ENCODE peak calls at places on chromosomes 16 and 17, in four cellular contexts. H, J, L and S are unnamed samples.
A peak's percentile ranks its signal among the peaks of the same experiment; 100 is the strongest.

GRCh38 chr17:76793775-76794174 is 55.9 kb downstream of the MFSD11 start:
- DNase-seq in H (peak; percentile 53), J (no peak), L (no peak), S (no peak)

GRCh38 chr17:75208161-75208560 is 2.7 kb downstream of the NUP85 start:
- DNase-seq in H (no peak), J (no peak), L (no peak), S (no peak)

GRCh38 chr16:30747331-30747730 is 894 bp upstream of the PHKG2 start:
- DNase-seq in H (no peak), J (no peak), L (no peak), S (no peak)

GRCh38 chr17:2416010-2416734 is 15.3 kb upstream of the MNT start:
- DNase-seq in H (peak; percentile 61), J (peak; percentile 92), L (peak; percentile 95), S (peak; percentile 90)

GRCh38 chr17:41008811-41009210 is at the start of gene KRTAP3-1:
- DNase-seq in H (peak; percentile 28), J (no peak), L (peak; percentile 34), S (no peak)

GRCh38 chr16:2712063-2712441 is 8.0 kb downstream of the PRSS27 start:
- DNase-seq in H (no peak), J (no peak), L (peak; percentile 65), S (no peak)

GRCh38 chr16:81675662-81676535 is 103.2 kb upstream of the PLCG2 start:
- DNase-seq in H (no peak), J (no peak), L (no peak), S (no peak)

GRCh38 chr17:77210331-77210730 is 69.6 kb downstream of the SEC14L1 start:
- DNase-seq in H (no peak), J (no peak), L (no peak), S (no peak)

GRCh38 chr17:47884905-47885735 is 10.9 kb upstream of the SP2 start:
- DNase-seq in H (no peak), J (no peak), L (no peak), S (no peak)

GRCh38 chr17:66403846-66404597 is 101.6 kb downstream of the PRKCA start:
- DNase-seq in H (no peak), J (no peak), L (no peak), S (no peak)

GRCh38 chr16:90016339-90016950 is 2.8 kb downstream of the DBNDD1 start:
- DNase-seq in H (no peak), J (no peak), L (no peak), S (no peak)

GRCh38 chr17:40956401-40957254 is 10.1 kb downstream of the KRT39 start:
- DNase-seq in H (peak; percentile 100), J (no peak), L (no peak), S (peak; percentile 26)

GRCh38 chr17:42163113-42163512 is 8.3 kb upstream of the RAB5C start:
- DNase-seq in H (peak; percentile 49), J (no peak), L (no peak), S (no peak)

GRCh38 chr17:83201206-83202001 is 122.0 kb downstream of the METRNL start:
- DNase-seq in H (no peak), J (no peak), L (no peak), S (no peak)

GRCh38 chr16:50315346-50315997 is 49.1 kb downstream of the ADCY7 start:
- DNase-seq in H (no peak), J (no peak), L (no peak), S (no peak)

GRCh38 chr16:23020084-23020483 is 129.2 kb downstream of the USP31 start:
- DNase-seq in H (no peak), J (no peak), L (no peak), S (no peak)

GRCh38 chr16:29975134-29975538 is 1.5 kb downstream of the TAOK2 start:
- DNase-seq in H (no peak), J (no peak), L (no peak), S (no peak)

GRCh38 chr16:24939738-24940137 is 75.4 kb downstream of the ARHGAP17 start:
- DNase-seq in H (no peak), J (no peak), L (no peak), S (no peak)

GRCh38 chr17:20202141-20202574 is 193.0 kb downstream of the SPECC1 start:
- DNase-seq in H (no peak), J (no peak), L (no peak), S (no peak)

GRCh38 chr17:58112970-58113631 is 29.9 kb downstream of the DYNLL2 start:
- DNase-seq in H (peak; percentile 70), J (peak; percentile 84), L (no peak), S (peak; percentile 83)

GRCh38 chr17:75889454-75889853 is 7.3 kb downstream of the TRIM65 start:
- DNase-seq in H (no peak), J (no peak), L (peak; percentile 31), S (no peak)

GRCh38 chr17:32525116-32525515 is 38.3 kb downstream of the CDK5R1 start:
- DNase-seq in H (no peak), J (no peak), L (no peak), S (no peak)

GRCh38 chr17:50037321-50038107 is 18.4 kb upstream of the ITGA3 start:
- DNase-seq in H (no peak), J (peak; percentile 78), L (peak; percentile 68), S (peak; percentile 60)

GRCh38 chr17:3897731-3898130 is 4.9 kb upstream of the CAMKK1 start:
- DNase-seq in H (no peak), J (no peak), L (no peak), S (no peak)
- TF ChIP-seq POLR2A in H (no peak), J (no peak), L (no peak), S (no peak)

DNA sequence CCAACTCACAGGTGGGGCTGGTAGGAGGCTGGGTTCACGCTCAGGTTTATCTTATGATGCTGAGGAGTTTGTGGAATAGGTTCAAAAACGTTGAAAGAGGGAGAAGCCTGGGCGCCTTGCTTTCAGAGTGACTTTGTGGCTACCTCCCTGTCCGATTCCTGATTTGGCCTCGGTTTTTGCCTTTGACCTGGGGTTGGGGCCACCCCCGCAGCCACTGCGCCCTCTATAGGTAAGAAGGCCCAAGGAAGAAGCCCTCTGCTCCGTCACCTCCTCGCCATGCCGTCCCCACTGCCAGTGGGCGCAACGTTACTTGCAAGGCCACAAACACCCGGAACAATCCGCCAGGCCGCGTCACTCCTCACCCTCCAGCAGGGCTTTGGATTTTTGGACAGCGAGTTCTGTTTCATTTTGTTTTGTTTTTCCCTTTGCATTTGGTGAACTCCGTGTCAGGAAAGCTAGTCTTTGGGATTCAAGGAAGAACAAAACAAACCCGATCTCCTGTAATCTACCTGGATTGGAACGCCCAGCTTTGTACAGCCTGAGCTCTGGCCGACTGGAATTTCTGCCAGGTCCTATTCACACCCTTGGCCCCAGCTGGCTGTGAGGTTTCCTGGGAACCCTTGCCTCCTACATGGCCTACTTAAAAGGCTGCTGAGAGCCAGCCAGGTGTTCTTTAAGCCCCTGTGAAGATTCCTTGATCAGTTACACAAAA is 60.7 kb downstream of the TBC1D16 start:
- DNase-seq in H (no peak), J (peak; percentile 13), L (no peak), S (peak; percentile 70)
- H3K27ac ChIP-seq in H (no peak overlapping the region), J (no peak overlapping the region), L (no peak overlapping the region), S (peak overlapping the region; percentile 25)

GRCh38 chr16:149024-149675 is 3.3 kb upstream of the HBZ start:
- DNase-seq in H (no peak), J (no peak), L (no peak), S (no peak)

GRCh38 chr16:159136-159849 is 6.5 kb upstream of the HBM start:
- DNase-seq in H (no peak), J (no peak), L (no peak), S (no peak)

GRCh38 chr16:155031-155398 is 2.6 kb downstream of the HBZ start:
- DNase-seq in H (no peak), J (no peak), L (no peak), S (no peak)

GRCh38 chr16:152141-153128 is at the start of gene HBZ:
- DNase-seq in H (no peak), J (no peak), L (no peak), S (no peak)

GRCh38 chr16:154223-155030 is 2.0 kb downstream of the HBZ start:
- DNase-seq in H (no peak), J (peak; percentile 26), L (peak; percentile 87), S (peak; percentile 26)
- TF ChIP-seq POLR2A in H (no peak), J (no peak), L (no peak), S (no peak)

DNA sequence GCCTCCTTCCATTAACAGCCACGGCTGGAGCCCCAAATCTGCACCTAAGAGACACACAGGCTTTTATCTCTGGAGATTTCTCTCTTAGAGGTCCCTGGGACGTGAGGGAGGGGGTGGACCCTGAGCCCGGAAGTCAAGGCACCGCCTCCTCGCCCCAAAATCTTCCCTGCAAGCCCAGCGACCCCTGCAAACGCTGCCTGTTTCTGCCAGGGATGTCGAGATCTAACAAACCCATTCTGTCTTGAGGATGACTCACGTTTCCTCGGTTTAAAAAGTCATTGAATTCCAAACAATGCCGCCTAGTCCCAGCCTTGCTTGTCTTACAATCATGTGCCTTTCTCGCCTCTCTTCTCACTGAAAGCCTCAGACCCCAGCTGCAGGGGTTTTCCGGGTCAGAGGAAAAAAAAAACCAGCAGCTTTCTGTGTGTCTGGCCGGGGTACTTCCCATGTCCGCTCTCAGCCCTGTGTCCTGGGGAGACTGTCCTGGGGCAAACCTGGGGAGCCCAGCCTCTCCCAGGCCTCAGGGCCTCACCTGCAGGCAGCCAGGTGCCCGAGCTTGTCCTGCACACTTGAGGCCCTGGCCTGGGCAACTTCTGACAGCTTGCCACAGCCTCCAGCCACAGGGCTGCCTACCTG is 15.4 kb downstream of the ARL2BP start:
- DNase-seq in H (no peak), J (no peak), L (peak; percentile 38), S (peak; percentile 3)
- H3K27ac ChIP-seq in H (peak overlapping the region; percentile 19), J (no peak overlapping the region), L (peak overlapping the region; percentile 79), S (no peak overlapping the region)

GRCh38 chr17:46002973-46003316 is 3.9 kb downstream of the STH start:
- DNase-seq in H (no peak), J (no peak), L (no peak), S (no peak)

GRCh38 chr17:46000292-46000691 is 1.2 kb downstream of the STH start:
- DNase-seq in H (no peak), J (no peak), L (no peak), S (no peak)

GRCh38 chr17:46000757-46001156 is 1.7 kb downstream of the STH start:
- DNase-seq in H (no peak), J (no peak), L (no peak), S (no peak)

GRCh38 chr17:46002311-46002972 is 3.4 kb downstream of the STH start:
- DNase-seq in H (peak; percentile 75), J (peak; percentile 69), L (no peak), S (peak; percentile 82)

DNA sequence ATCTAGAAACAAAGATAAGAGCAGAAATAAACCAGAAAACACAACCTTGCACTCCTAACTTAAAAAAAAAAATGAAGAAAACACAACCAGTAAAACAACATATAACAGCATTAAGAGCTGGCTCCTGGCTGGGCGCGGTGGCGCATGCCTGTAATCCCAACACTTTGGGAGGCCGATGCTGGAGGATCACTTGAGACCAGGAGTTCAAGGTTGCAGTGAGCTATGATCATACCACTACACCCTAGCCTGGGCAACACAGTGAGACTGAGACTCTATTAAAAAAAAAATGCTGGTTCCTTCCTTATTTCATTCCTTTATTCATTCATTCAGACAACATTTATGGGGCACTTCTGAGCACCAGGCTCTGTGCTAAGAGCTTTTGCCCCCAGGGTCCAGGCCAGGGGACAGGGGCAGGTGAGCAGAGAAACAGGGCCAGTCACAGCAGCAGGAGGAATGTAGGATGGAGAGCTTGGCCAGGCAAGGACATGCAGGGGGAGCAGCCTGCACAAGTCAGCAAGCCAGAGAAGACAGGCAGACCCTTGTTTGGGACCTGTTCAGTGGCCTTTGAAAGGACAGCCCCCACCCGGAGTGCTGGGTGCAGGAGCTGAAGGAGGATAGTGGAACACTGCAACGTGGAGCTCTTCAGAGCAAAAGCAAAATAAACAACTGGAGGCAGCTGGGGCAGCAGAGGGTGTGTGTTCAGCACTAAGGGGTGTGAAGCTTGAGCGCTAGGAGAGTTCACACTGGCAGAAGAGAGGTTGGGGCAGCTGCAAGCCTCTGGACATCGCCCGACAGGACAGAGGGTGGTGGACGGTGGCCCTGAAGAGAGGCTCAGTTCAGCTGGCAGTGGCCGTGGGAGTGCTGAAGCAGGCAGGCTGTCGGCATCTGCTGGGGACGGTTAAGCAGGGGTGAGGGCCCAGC is 2.6 kb downstream of the STH start:
- DNase-seq in H (peak; percentile 28), J (no peak), L (no peak), S (no peak)
- TF ChIP-seq POLR2A in H (no peak), J (no peak), L (no peak), S (no peak)